ENCODE peak calls at places on chromosome 21, in eight cellular contexts. W is stimulated activated CD4-positive, alpha-beta T cell treated with anti-CD3 and anti-CD28 coated beads, Interleukin-4, amount 100 ng/mL, for 1 hour; A is stimulated activated CD8-positive, alpha-beta memory T cell treated with anti-CD3 and anti-CD28 coated beads, Interleukin-15, amount 100 ng/mL, for 4 hours; B is RWPE1; J is CD8-positive, alpha-beta T cell; N is DND-41; E is SK-MEL-5; T is CD8-positive, alpha-beta memory T cell. F is an unnamed sample.
A peak's percentile ranks its signal among the peaks of the same experiment; 100 is the strongest.

GRCh38 chr21:43298546-43299440 is 128.1 kb downstream of the SIK1 start:
- DNase-seq in W (no peak), A (no peak), B (no peak), J (no peak), N (no peak), E (no peak), T (no peak), F (no peak)

GRCh38 chr21:14096172-14096571 is 114.6 kb downstream of the LIPI start:
- DNase-seq in W (no peak), A (no peak), B (no peak), J (no peak), N (no peak), E (no peak), T (no peak), F (no peak)

GRCh38 chr21:36699026-36699545 is at the start of gene SIM2:
- DNase-seq in W (no peak), A (no peak), B (peak; percentile 56), J (no peak), N (no peak), E (no peak), T (no peak), F (peak; percentile 77)

GRCh38 chr21:45293726-45294401 is 6.2 kb upstream of the POFUT2 start:
- DNase-seq in W (no peak), A (no peak), B (no peak), J (no peak), N (no peak), E (no peak), T (no peak), F (no peak)

GRCh38 chr21:43193651-43194302 is 25.0 kb downstream of the CRYAA start:
- DNase-seq in W (no peak), A (no peak), B (peak; percentile 82), J (no peak), N (peak; percentile 25), E (no peak), T (no peak), F (peak; percentile 12)

GRCh38 chr21:17428484-17428869 is 84.4 kb upstream of the CXADR start:
- DNase-seq in W (no peak), A (no peak), B (no peak), J (no peak), N (no peak), E (no peak), T (no peak), F (no peak)

GRCh38 chr21:29164330-29164942 is 34.0 kb downstream of the MAP3K7CL start:
- DNase-seq in W (no peak), A (no peak), B (peak; percentile 55), J (no peak), N (no peak), E (peak; percentile 83), T (no peak), F (no peak)

GRCh38 chr21:31444061-31444460 is 100.0 kb upstream of the TIAM1 start:
- DNase-seq in W (no peak), A (no peak), B (no peak), J (no peak), N (no peak), E (no peak), T (no peak), F (no peak)

GRCh38 chr21:44709426-44710293 is 1.7 kb downstream of the TSPEAR start:
- DNase-seq in W (peak; percentile 44), A (peak; percentile 20), B (peak; percentile 72), J (no peak), N (no peak), E (no peak), T (no peak), F (no peak)

GRCh38 chr21:15850645-15851044 is 120.9 kb downstream of the USP25 start:
- DNase-seq in W (no peak), A (no peak), B (peak; percentile 31), J (no peak), N (no peak), E (no peak), T (no peak), F (no peak)

GRCh38 chr21:36769051-36769867 is 70.3 kb downstream of the SIM2 start:
- DNase-seq in W (no peak), A (no peak), B (no peak), J (no peak), N (no peak), E (peak; percentile 25), T (no peak), F (no peak)

GRCh38 chr21:21764281-21764680 is 766.1 kb downstream of the NCAM2 start:
- DNase-seq in W (no peak), A (no peak), B (no peak), J (no peak), N (no peak), E (no peak), T (no peak), F (no peak)